ENCODE peak calls at places on chromosomes 11 and 22, in five cellular contexts. L, Y, E, B and M are unnamed samples.

GRCh38 chr11:84522331-84522730 is 1104.8 kb downstream of the DLG2 start:
- DNase-seq in L (peak), Y (no peak), E (peak), B (peak), M (no peak)

GRCh38 chr11:115522302-115522701 is 18.1 kb upstream of the CADM1 start:
- DNase-seq in L (no peak), Y (no peak), E (no peak), B (no peak), M (peak)

GRCh38 chr11:71404209-71404608 is 44.0 kb downstream of the DHCR7 start:
- DNase-seq in L (no peak), Y (no peak), E (no peak), B (no peak), M (no peak)

GRCh38 chr22:22548910-22549309 is 10.2 kb downstream of the PRAME start:
- DNase-seq in L (no peak), Y (no peak), E (no peak), B (no peak), M (no peak)

GRCh38 chr11:70719516-70719915 is 321.2 kb downstream of the CTTN start:
- DNase-seq in L (no peak), Y (no peak), E (no peak), B (no peak), M (no peak)

GRCh38 chr22:50299724-50300619 is 7.5 kb downstream of the PLXNB2 start:
- DNase-seq in L (no peak), Y (peak), E (no peak), B (no peak), M (no peak)

GRCh38 chr22:43014062-43014875 is 680 bp downstream of the PACSIN2 start:
- DNase-seq in L (no peak), Y (peak), E (peak), B (peak), M (peak)

GRCh38 chr11:12815931-12816494 is 141.8 kb downstream of the TEAD1 start:
- DNase-seq in L (no peak), Y (no peak), E (no peak), B (no peak), M (no peak)

GRCh38 chr22:43479311-43479710 is 67.5 kb downstream of the MPPED1 start:
- DNase-seq in L (no peak), Y (no peak), E (no peak), B (no peak), M (no peak)

GRCh38 chr22:37162221-37163095 is 12.7 kb upstream of the IL2RB start:
- DNase-seq in L (no peak), Y (no peak), E (no peak), B (no peak), M (peak)

GRCh38 chr11:125959931-125960330 is 14.1 kb downstream of the VSIG10L2 start:
- DNase-seq in L (no peak), Y (no peak), E (no peak), B (no peak), M (no peak)

GRCh38 chr22:29751139-29751538 is 15.7 kb downstream of the ZMAT5 start:
- DNase-seq in L (peak), Y (no peak), E (peak), B (no peak), M (no peak)

DNA sequence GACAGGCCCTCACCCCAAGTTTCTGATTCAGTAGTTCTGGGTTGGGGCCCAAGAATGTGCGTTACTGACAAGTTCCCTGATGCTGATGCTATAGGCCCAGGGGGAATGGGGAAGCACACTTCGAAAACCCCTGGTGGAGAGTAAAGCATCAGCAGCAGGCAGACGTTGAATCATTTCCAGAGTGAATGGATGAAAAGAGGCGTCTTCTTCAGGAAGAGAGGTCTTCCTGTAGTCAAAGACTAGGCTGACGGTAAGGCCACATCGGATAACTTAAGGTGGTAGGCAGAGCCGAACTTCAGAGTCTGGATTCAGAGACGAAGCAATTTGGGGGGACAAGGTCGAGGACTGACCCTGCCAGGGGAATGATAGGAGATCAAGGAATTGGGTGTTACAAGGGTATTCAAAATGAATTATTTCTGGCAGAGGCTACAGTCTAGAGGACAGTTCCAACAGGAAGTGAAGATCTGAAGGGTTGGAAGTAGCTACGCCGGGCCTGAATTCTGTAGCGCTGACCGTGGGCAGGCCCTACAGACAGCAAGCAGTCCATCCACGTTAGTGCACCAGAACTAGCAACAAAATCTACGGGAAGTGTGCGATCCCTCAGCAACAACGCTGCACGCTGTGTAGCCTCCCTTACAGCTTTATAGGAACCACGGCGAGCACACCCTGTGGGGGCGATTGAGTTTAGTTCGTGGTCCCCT is 862 bp upstream of the CENATAC start:
- DNase-seq in L (no peak), Y (no peak), E (peak), B (peak), M (peak)
- TF ChIP-seq CTCF in L (peak), Y (no peak), E (peak), B (peak), M (no peak)

DNA sequence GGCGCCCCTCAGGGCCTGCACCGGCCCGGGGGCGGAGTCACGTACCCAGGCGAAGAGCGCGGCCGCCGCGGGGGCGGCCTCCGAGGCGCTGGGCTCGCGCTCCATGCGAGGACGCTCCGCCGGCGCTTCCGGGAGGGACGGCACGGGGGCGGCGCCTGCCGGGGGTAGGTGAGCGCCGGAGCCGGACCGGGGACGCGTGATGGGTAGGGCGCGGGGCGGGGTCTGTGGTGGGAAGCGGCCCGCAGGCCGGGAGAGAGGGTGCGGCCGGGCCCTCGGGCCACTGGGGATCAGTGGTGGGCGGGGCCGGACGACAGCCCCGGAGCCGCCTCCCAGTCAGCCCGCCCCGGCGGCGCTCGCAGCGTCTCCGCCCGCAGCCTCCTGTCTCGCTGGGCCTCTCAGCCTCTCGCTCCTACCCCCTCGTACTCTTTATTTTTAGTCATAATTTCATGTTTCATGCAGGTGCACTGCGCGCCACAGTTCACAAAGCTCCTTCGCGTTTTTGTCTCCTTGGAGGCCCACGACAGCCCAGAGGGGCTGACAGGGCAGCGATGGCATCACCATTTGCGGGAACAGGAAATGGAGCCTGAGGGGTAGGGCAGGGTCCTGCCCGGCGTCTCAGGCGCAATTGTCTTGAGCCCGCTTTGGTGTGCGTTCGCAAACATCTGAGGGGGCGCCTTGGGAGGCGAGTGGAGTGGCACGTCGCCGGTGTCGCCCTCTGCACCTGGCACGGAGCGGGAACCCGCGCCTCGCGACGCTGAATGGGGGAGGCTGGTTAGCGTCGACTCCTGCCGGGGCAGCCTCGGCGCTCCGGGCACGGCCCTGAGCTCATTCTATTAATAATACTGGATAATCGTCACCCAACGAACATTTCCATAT is at the start of gene SERGEF:
- DNase-seq in L (peak), Y (peak), E (peak), B (peak), M (peak)
- TF ChIP-seq CTCF in L (no peak), Y (no peak), E (no peak), B (no peak), M (no peak)

GRCh38 chr11:22165087-22165486 is 27.8 kb upstream of the ANO5 start:
- DNase-seq in L (no peak), Y (no peak), E (no peak), B (no peak), M (no peak)

GRCh38 chr11:22165799-22166548 is 26.9 kb upstream of the ANO5 start:
- DNase-seq in L (no peak), Y (no peak), E (no peak), B (no peak), M (no peak)

GRCh38 chr11:22173532-22173931 is 19.4 kb upstream of the ANO5 start:
- DNase-seq in L (no peak), Y (no peak), E (no peak), B (no peak), M (no peak)

GRCh38 chr11:22169833-22170232 is 23.1 kb upstream of the ANO5 start:
- DNase-seq in L (peak), Y (no peak), E (no peak), B (no peak), M (no peak)
- TF ChIP-seq CTCF in L (no peak), Y (no peak), E (no peak), B (peak), M (peak)

DNA sequence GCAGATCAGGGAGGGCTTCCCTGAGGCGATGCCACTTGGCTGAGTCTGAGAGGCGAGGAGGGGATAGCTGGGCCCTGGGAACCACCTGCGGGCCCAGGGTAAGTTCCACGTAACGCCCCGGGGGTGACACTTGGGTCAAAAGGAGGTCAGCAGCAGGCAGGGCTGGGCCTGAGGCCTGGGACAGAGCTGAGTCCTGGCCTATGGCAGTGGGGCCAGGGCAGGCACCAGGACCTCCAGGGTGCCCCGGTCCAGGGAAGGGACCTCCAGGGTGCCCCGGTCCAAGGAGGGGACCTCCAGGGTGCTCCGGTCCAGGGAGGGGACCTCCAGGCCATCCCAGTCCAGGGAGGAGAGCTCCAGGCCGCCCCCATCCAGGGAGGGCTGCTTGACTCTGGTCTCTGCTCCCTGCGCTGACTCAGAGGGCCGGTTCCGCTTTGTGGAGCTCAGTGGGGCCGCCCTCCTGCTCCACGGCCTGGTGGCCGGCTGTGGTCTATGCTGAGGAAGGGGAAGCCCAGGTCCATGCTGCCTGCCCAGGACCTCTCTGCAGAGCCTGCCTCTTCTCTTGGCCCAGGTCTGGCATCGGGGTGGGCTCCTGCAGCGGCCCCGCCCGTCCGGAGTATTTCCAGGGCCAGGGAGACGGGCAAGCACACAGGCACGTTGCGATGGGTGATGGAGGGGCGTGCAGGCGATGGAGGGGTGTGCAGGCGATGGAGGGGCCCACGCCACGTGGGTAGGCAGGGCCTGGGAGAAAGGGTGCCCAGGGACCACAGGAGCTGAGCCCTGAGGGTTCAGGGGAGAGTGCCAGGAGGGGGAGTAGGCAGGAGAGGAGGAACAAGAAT is 19.5 kb upstream of the WNT7B start:
- DNase-seq in L (no peak), Y (no peak), E (no peak), B (peak), M (peak)
- TF ChIP-seq CTCF in L (no peak), Y (no peak), E (no peak), B (no peak), M (no peak)